ENCODE peak calls at places on chromosomes 4 and X, in ten cellular contexts. One of them, this sample, is unnamed.

GRCh38 chrX:68897118-68897517 is 68.3 kb downstream of the EFNB1 start:
- DNase-seq in psoas muscle: no peak
- DNase-seq in NCI-H2081: no peak
- DNase-seq in activated naive CD4-positive, alpha-beta T cell treated with anti-CD3 and anti-CD28 coated beads, Interleukin-2, amount 10 ng/mL, durations not matched to agents 7 days and 5 days: no peak
- DNase-seq in astrocyte: no peak
- DNase-seq in naive thymus-derived CD4-positive, alpha-beta T cell: no peak
- DNase-seq in NCI-H1417 treated with DMSO at 0.1 percent for 48 hours: no peak
- DNase-seq in RCC 7860: no peak
- DNase-seq in nucleus accumbens: no peak
- DNase-seq in stimulated activated effector memory CD8-positive, alpha-beta T cell treated with anti-CD3 and anti-CD28 coated beads, Interleukin-12 subunit alpha, Interleukin-12 subunit beta, amount 100 ng/mL, for 72 hours: no peak
- DNase-seq in this sample: no peak

GRCh38 chr4:176902710-176903323 is 110.1 kb upstream of the VEGFC start:
- DNase-seq in psoas muscle: no peak
- DNase-seq in NCI-H2081: no peak
- DNase-seq in activated naive CD4-positive, alpha-beta T cell treated with anti-CD3 and anti-CD28 coated beads, Interleukin-2, amount 10 ng/mL, durations not matched to agents 7 days and 5 days: no peak
- DNase-seq in astrocyte: peak
- DNase-seq in naive thymus-derived CD4-positive, alpha-beta T cell: no peak
- DNase-seq in NCI-H1417 treated with DMSO at 0.1 percent for 48 hours: no peak
- DNase-seq in RCC 7860: peak
- DNase-seq in nucleus accumbens: no peak
- DNase-seq in stimulated activated effector memory CD8-positive, alpha-beta T cell treated with anti-CD3 and anti-CD28 coated beads, Interleukin-12 subunit alpha, Interleukin-12 subunit beta, amount 100 ng/mL, for 72 hours: no peak
- DNase-seq in this sample: no peak

GRCh38 chr4:151012836-151013235 is 2.2 kb downstream of the LRBA start:
- DNase-seq in psoas muscle: no peak
- DNase-seq in NCI-H2081: no peak
- DNase-seq in activated naive CD4-positive, alpha-beta T cell treated with anti-CD3 and anti-CD28 coated beads, Interleukin-2, amount 10 ng/mL, durations not matched to agents 7 days and 5 days: no peak
- DNase-seq in astrocyte: no peak
- DNase-seq in naive thymus-derived CD4-positive, alpha-beta T cell: no peak
- DNase-seq in NCI-H1417 treated with DMSO at 0.1 percent for 48 hours: no peak
- DNase-seq in RCC 7860: peak
- DNase-seq in nucleus accumbens: no peak
- DNase-seq in stimulated activated effector memory CD8-positive, alpha-beta T cell treated with anti-CD3 and anti-CD28 coated beads, Interleukin-12 subunit alpha, Interleukin-12 subunit beta, amount 100 ng/mL, for 72 hours: no peak
- DNase-seq in this sample: no peak

GRCh38 chr4:118904935-118905334 is 16.3 kb downstream of the SYNPO2 start:
- DNase-seq in psoas muscle: no peak
- DNase-seq in NCI-H2081: no peak
- DNase-seq in activated naive CD4-positive, alpha-beta T cell treated with anti-CD3 and anti-CD28 coated beads, Interleukin-2, amount 10 ng/mL, durations not matched to agents 7 days and 5 days: no peak
- DNase-seq in astrocyte: peak
- DNase-seq in naive thymus-derived CD4-positive, alpha-beta T cell: no peak
- DNase-seq in NCI-H1417 treated with DMSO at 0.1 percent for 48 hours: no peak
- DNase-seq in RCC 7860: no peak
- DNase-seq in nucleus accumbens: no peak
- DNase-seq in stimulated activated effector memory CD8-positive, alpha-beta T cell treated with anti-CD3 and anti-CD28 coated beads, Interleukin-12 subunit alpha, Interleukin-12 subunit beta, amount 100 ng/mL, for 72 hours: no peak
- DNase-seq in this sample: no peak

GRCh38 chr4:140144050-140144449 is 9.9 kb downstream of the MAML3 start:
- DNase-seq in psoas muscle: no peak
- DNase-seq in NCI-H2081: no peak
- DNase-seq in activated naive CD4-positive, alpha-beta T cell treated with anti-CD3 and anti-CD28 coated beads, Interleukin-2, amount 10 ng/mL, durations not matched to agents 7 days and 5 days: no peak
- DNase-seq in astrocyte: no peak
- DNase-seq in naive thymus-derived CD4-positive, alpha-beta T cell: no peak
- DNase-seq in NCI-H1417 treated with DMSO at 0.1 percent for 48 hours: no peak
- DNase-seq in RCC 7860: no peak
- DNase-seq in nucleus accumbens: no peak
- DNase-seq in stimulated activated effector memory CD8-positive, alpha-beta T cell treated with anti-CD3 and anti-CD28 coated beads, Interleukin-12 subunit alpha, Interleukin-12 subunit beta, amount 100 ng/mL, for 72 hours: no peak
- DNase-seq in this sample: no peak

GRCh38 chr4:145271194-145271593 is 90.8 kb upstream of the OTUD4 start:
- DNase-seq in psoas muscle: no peak
- DNase-seq in NCI-H2081: no peak
- DNase-seq in activated naive CD4-positive, alpha-beta T cell treated with anti-CD3 and anti-CD28 coated beads, Interleukin-2, amount 10 ng/mL, durations not matched to agents 7 days and 5 days: no peak
- DNase-seq in astrocyte: no peak
- DNase-seq in naive thymus-derived CD4-positive, alpha-beta T cell: no peak
- DNase-seq in NCI-H1417 treated with DMSO at 0.1 percent for 48 hours: no peak
- DNase-seq in RCC 7860: no peak
- DNase-seq in nucleus accumbens: no peak
- DNase-seq in stimulated activated effector memory CD8-positive, alpha-beta T cell treated with anti-CD3 and anti-CD28 coated beads, Interleukin-12 subunit alpha, Interleukin-12 subunit beta, amount 100 ng/mL, for 72 hours: no peak
- DNase-seq in this sample: no peak

GRCh38 chr4:41857225-41857624 is 78.0 kb upstream of the TMEM33 start:
- DNase-seq in psoas muscle: no peak
- DNase-seq in NCI-H2081: no peak
- DNase-seq in activated naive CD4-positive, alpha-beta T cell treated with anti-CD3 and anti-CD28 coated beads, Interleukin-2, amount 10 ng/mL, durations not matched to agents 7 days and 5 days: no peak
- DNase-seq in astrocyte: no peak
- DNase-seq in naive thymus-derived CD4-positive, alpha-beta T cell: no peak
- DNase-seq in NCI-H1417 treated with DMSO at 0.1 percent for 48 hours: no peak
- DNase-seq in RCC 7860: no peak
- DNase-seq in nucleus accumbens: no peak
- DNase-seq in stimulated activated effector memory CD8-positive, alpha-beta T cell treated with anti-CD3 and anti-CD28 coated beads, Interleukin-12 subunit alpha, Interleukin-12 subunit beta, amount 100 ng/mL, for 72 hours: no peak
- DNase-seq in this sample: no peak

GRCh38 chrX:78102100-78102499 is 1.9 kb upstream of the PGK1 start:
- DNase-seq in psoas muscle: no peak
- DNase-seq in NCI-H2081: no peak
- DNase-seq in activated naive CD4-positive, alpha-beta T cell treated with anti-CD3 and anti-CD28 coated beads, Interleukin-2, amount 10 ng/mL, durations not matched to agents 7 days and 5 days: no peak
- DNase-seq in astrocyte: no peak
- DNase-seq in naive thymus-derived CD4-positive, alpha-beta T cell: no peak
- DNase-seq in NCI-H1417 treated with DMSO at 0.1 percent for 48 hours: no peak
- DNase-seq in RCC 7860: no peak
- DNase-seq in nucleus accumbens: no peak
- DNase-seq in stimulated activated effector memory CD8-positive, alpha-beta T cell treated with anti-CD3 and anti-CD28 coated beads, Interleukin-12 subunit alpha, Interleukin-12 subunit beta, amount 100 ng/mL, for 72 hours: no peak
- DNase-seq in this sample: no peak

GRCh38 chr4:73019462-73020047 is 50.0 kb downstream of the COX18 start:
- DNase-seq in psoas muscle: no peak
- DNase-seq in NCI-H2081: peak
- DNase-seq in activated naive CD4-positive, alpha-beta T cell treated with anti-CD3 and anti-CD28 coated beads, Interleukin-2, amount 10 ng/mL, durations not matched to agents 7 days and 5 days: no peak
- DNase-seq in astrocyte: peak
- DNase-seq in naive thymus-derived CD4-positive, alpha-beta T cell: no peak
- DNase-seq in NCI-H1417 treated with DMSO at 0.1 percent for 48 hours: no peak
- DNase-seq in RCC 7860: peak
- DNase-seq in nucleus accumbens: no peak
- DNase-seq in stimulated activated effector memory CD8-positive, alpha-beta T cell treated with anti-CD3 and anti-CD28 coated beads, Interleukin-12 subunit alpha, Interleukin-12 subunit beta, amount 100 ng/mL, for 72 hours: no peak
- DNase-seq in this sample: peak

GRCh38 chrX:71990518-71990917 is 79.9 kb downstream of the NHSL2 start:
- DNase-seq in psoas muscle: no peak
- DNase-seq in NCI-H2081: no peak
- DNase-seq in activated naive CD4-positive, alpha-beta T cell treated with anti-CD3 and anti-CD28 coated beads, Interleukin-2, amount 10 ng/mL, durations not matched to agents 7 days and 5 days: no peak
- DNase-seq in astrocyte: no peak
- DNase-seq in naive thymus-derived CD4-positive, alpha-beta T cell: no peak
- DNase-seq in NCI-H1417 treated with DMSO at 0.1 percent for 48 hours: no peak
- DNase-seq in RCC 7860: no peak
- DNase-seq in nucleus accumbens: no peak
- DNase-seq in stimulated activated effector memory CD8-positive, alpha-beta T cell treated with anti-CD3 and anti-CD28 coated beads, Interleukin-12 subunit alpha, Interleukin-12 subunit beta, amount 100 ng/mL, for 72 hours: no peak
- DNase-seq in this sample: no peak

GRCh38 chr4:61638600-61638999 is 438.5 kb downstream of the ADGRL3 start:
- DNase-seq in psoas muscle: no peak
- DNase-seq in NCI-H2081: no peak
- DNase-seq in activated naive CD4-positive, alpha-beta T cell treated with anti-CD3 and anti-CD28 coated beads, Interleukin-2, amount 10 ng/mL, durations not matched to agents 7 days and 5 days: no peak
- DNase-seq in astrocyte: peak
- DNase-seq in naive thymus-derived CD4-positive, alpha-beta T cell: no peak
- DNase-seq in NCI-H1417 treated with DMSO at 0.1 percent for 48 hours: no peak
- DNase-seq in RCC 7860: no peak
- DNase-seq in nucleus accumbens: no peak
- DNase-seq in stimulated activated effector memory CD8-positive, alpha-beta T cell treated with anti-CD3 and anti-CD28 coated beads, Interleukin-12 subunit alpha, Interleukin-12 subunit beta, amount 100 ng/mL, for 72 hours: no peak
- DNase-seq in this sample: no peak

GRCh38 chr4:143336828-143337599 is at the start of gene GAB1:
- DNase-seq in psoas muscle: peak
- DNase-seq in NCI-H2081: peak
- DNase-seq in activated naive CD4-positive, alpha-beta T cell treated with anti-CD3 and anti-CD28 coated beads, Interleukin-2, amount 10 ng/mL, durations not matched to agents 7 days and 5 days: peak
- DNase-seq in astrocyte: peak
- DNase-seq in naive thymus-derived CD4-positive, alpha-beta T cell: peak
- DNase-seq in NCI-H1417 treated with DMSO at 0.1 percent for 48 hours: no peak
- DNase-seq in RCC 7860: peak
- DNase-seq in nucleus accumbens: no peak
- DNase-seq in stimulated activated effector memory CD8-positive, alpha-beta T cell treated with anti-CD3 and anti-CD28 coated beads, Interleukin-12 subunit alpha, Interleukin-12 subunit beta, amount 100 ng/mL, for 72 hours: peak
- DNase-seq in this sample: peak

GRCh38 chr4:156954598-156954997 is 17.0 kb downstream of the PDGFC start:
- DNase-seq in psoas muscle: no peak
- DNase-seq in NCI-H2081: no peak
- DNase-seq in activated naive CD4-positive, alpha-beta T cell treated with anti-CD3 and anti-CD28 coated beads, Interleukin-2, amount 10 ng/mL, durations not matched to agents 7 days and 5 days: no peak
- DNase-seq in astrocyte: no peak
- DNase-seq in naive thymus-derived CD4-positive, alpha-beta T cell: no peak
- DNase-seq in NCI-H1417 treated with DMSO at 0.1 percent for 48 hours: no peak
- DNase-seq in RCC 7860: no peak
- DNase-seq in nucleus accumbens: no peak
- DNase-seq in stimulated activated effector memory CD8-positive, alpha-beta T cell treated with anti-CD3 and anti-CD28 coated beads, Interleukin-12 subunit alpha, Interleukin-12 subunit beta, amount 100 ng/mL, for 72 hours: no peak
- DNase-seq in this sample: no peak

GRCh38 chr4:89561051-89561450 is 253.5 kb upstream of the GPRIN3 start:
- DNase-seq in psoas muscle: no peak
- DNase-seq in NCI-H2081: no peak
- DNase-seq in activated naive CD4-positive, alpha-beta T cell treated with anti-CD3 and anti-CD28 coated beads, Interleukin-2, amount 10 ng/mL, durations not matched to agents 7 days and 5 days: no peak
- DNase-seq in astrocyte: no peak
- DNase-seq in naive thymus-derived CD4-positive, alpha-beta T cell: no peak
- DNase-seq in NCI-H1417 treated with DMSO at 0.1 percent for 48 hours: no peak
- DNase-seq in RCC 7860: no peak
- DNase-seq in nucleus accumbens: no peak
- DNase-seq in stimulated activated effector memory CD8-positive, alpha-beta T cell treated with anti-CD3 and anti-CD28 coated beads, Interleukin-12 subunit alpha, Interleukin-12 subunit beta, amount 100 ng/mL, for 72 hours: no peak
- DNase-seq in this sample: peak

GRCh38 chrX:71111141-71111843 is at the start of gene IL2RG:
- DNase-seq in psoas muscle: no peak
- DNase-seq in NCI-H2081: no peak
- DNase-seq in activated naive CD4-positive, alpha-beta T cell treated with anti-CD3 and anti-CD28 coated beads, Interleukin-2, amount 10 ng/mL, durations not matched to agents 7 days and 5 days: peak
- DNase-seq in astrocyte: no peak
- DNase-seq in naive thymus-derived CD4-positive, alpha-beta T cell: peak
- DNase-seq in NCI-H1417 treated with DMSO at 0.1 percent for 48 hours: no peak
- DNase-seq in RCC 7860: no peak
- DNase-seq in nucleus accumbens: no peak
- DNase-seq in stimulated activated effector memory CD8-positive, alpha-beta T cell treated with anti-CD3 and anti-CD28 coated beads, Interleukin-12 subunit alpha, Interleukin-12 subunit beta, amount 100 ng/mL, for 72 hours: no peak
- DNase-seq in this sample: no peak